ENCODE peak calls at places on chromosomes 5 and 9, in six cellular contexts. O, J, P, F, K and G are unnamed samples. For H3K4me1, the result is how much of the 10 kb centered on the place peaks cover.

GRCh38 chr9:18485691-18486090 is 11.7 kb downstream of the ADAMTSL1 start:
- DNase-seq in J (no peak), K (peak), P (no peak), F (peak), O (no peak), G (no peak)

GRCh38 chr5:147092044-147092443 is 142.8 kb upstream of the STK32A start:
- DNase-seq in F (no peak), P (no peak), J (no peak), O (no peak), K (no peak), G (no peak)

GRCh38 chr9:133585481-133586367 is 23.5 kb downstream of the FAM163B start:
- DNase-seq in J (no peak), O (no peak), F (no peak), K (peak), P (no peak), G (no peak)

GRCh38 chr5:144487761-144488160 is 317.1 kb downstream of the KCTD16 start:
- DNase-seq in K (no peak), P (no peak), J (no peak), O (no peak), F (no peak), G (peak)

GRCh38 chr5:118233601-118234000 is 754.7 kb downstream of the DTWD2 start:
- DNase-seq in P (no peak), K (peak), F (no peak), J (no peak), O (no peak), G (no peak)

GRCh38 chr5:71859515-71859914 is 140.4 kb downstream of the CARTPT start:
- DNase-seq in J (no peak), O (no peak), P (no peak), K (no peak), F (no peak), G (no peak)

GRCh38 chr9:89592963-89593775 is 11.6 kb upstream of the GADD45G start:
- DNase-seq in J (peak), K (peak), F (peak), P (peak), O (peak), G (peak)

GRCh38 chr9:129607026-129607397 is 13.9 kb downstream of the C9orf50 start:
- DNase-seq in J (no peak), F (no peak), K (no peak), P (no peak), O (no peak), G (no peak)

GRCh38 chr9:97502984-97503861 is 1.8 kb downstream of the TMOD1 start:
- DNase-seq in J (no peak), O (no peak), F (no peak), K (no peak), P (peak), G (peak)

GRCh38 chr9:116137010-116137409 is 16.6 kb upstream of the PAPPA start:
- DNase-seq in F (no peak), J (no peak), O (peak), P (no peak), K (no peak), G (no peak)

GRCh38 chr9:133199648-133200321 is 9.3 kb downstream of the OBP2B start:
- DNase-seq in O (no peak), P (peak), J (no peak), F (no peak), K (no peak), G (peak)

GRCh38 chr5:180111273-180111695 is 39.7 kb upstream of the RNF130 start:
- DNase-seq in K (no peak), P (no peak), O (no peak), F (no peak), J (no peak), G (peak)

GRCh38 chr9:121239071-121239470 is 28.9 kb upstream of the GSN start:
- DNase-seq in F (peak), K (no peak), J (no peak), O (peak), P (no peak), G (no peak)

GRCh38 chr5:23675456-23675855 is 168.0 kb downstream of the PRDM9 start:
- DNase-seq in K (no peak), P (no peak), J (no peak), O (no peak), F (no peak), G (no peak)

GRCh38 chr9:8346291-8346690 is 546.7 kb upstream of the DMAC1 start:
- DNase-seq in K (no peak), P (no peak), J (no peak), F (peak), O (no peak), G (no peak)

GRCh38 chr9:97979778-97980478 is 3.2 kb upstream of the ANP32B start:
- DNase-seq in P (no peak), O (no peak), F (no peak), K (no peak), J (no peak), G (no peak)

GRCh38 chr9:12880406-12881016 is 105.7 kb downstream of the LURAP1L start:
- DNase-seq in P (peak), K (peak), O (no peak), F (peak), J (no peak), G (no peak)
- H3K4me1 ChIP-seq in P (under half), K (under half), O (under half), F (under half), J (under half), G (under half)

DNA sequence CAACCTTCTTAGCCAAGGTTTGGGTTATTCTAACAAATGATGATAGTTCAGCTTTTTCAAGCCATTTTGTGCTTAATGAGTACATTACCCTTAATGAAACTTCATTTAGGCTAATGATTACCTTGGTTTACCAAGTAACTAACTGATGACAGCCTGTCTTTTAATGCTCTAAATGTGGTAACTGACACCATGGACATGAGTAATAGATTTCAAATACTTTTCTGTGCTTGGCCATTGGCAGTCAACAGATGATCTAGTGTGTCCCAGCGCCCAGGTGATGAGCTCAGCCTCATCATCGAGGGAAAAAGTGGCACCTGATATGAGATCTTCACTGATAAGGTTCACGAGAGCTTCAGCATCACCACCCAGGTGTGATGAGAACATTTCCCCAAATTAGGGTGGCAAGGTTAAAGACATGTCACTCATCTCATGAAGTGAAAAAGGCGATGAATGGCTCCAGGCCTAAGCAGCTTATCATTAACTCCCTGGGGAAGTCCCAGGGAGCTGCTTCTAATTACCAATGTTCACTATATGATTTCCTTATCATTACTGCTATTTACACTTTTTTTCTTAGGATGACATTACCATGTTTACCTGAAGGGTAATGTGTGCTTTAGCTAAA is 296.0 kb downstream of the SPOCK1 start:
- DNase-seq in O (no peak), F (no peak), P (no peak), J (no peak), K (no peak), G (no peak)
- H3K23ac ChIP-seq in O (no peak), F (no peak), P (no peak), J (no peak), K (no peak), G (no peak)

GRCh38 chr5:172004824-172005237 is 1.6 kb downstream of the FBXW11 start:
- DNase-seq in J (no peak), O (no peak), P (no peak), F (no peak), K (peak), G (no peak)

GRCh38 chr5:172005708-172006377 is 595 bp downstream of the FBXW11 start:
- DNase-seq in P (peak), K (peak), J (peak), F (no peak), O (no peak), G (peak)

GRCh38 chr5:172003750-172004149 is 2.7 kb downstream of the FBXW11 start:
- DNase-seq in P (no peak), J (no peak), F (no peak), O (no peak), K (no peak), G (no peak)

GRCh38 chr5:172002310-172002709 is 4.1 kb downstream of the FBXW11 start:
- DNase-seq in F (no peak), P (peak), O (no peak), J (no peak), K (peak), G (no peak)

GRCh38 chr5:172002840-172003512 is 3.5 kb downstream of the FBXW11 start:
- DNase-seq in F (no peak), O (no peak), J (no peak), K (no peak), P (no peak), G (no peak)
- H3K4me1 ChIP-seq in F (under half), O (under half), J (under half), K (under half), P (under half), G (under half)

GRCh38 chr9:20684865-20685696 is 1.0 kb downstream of the FOCAD start:
- DNase-seq in F (peak), K (peak), O (no peak), P (no peak), J (no peak), G (no peak)
- H3K23ac ChIP-seq in F (peak), K (no peak), O (no peak), P (no peak), J (no peak), G (no peak)

GRCh38 chr5:73973135-73973534 is 347.1 kb downstream of the ARHGEF28 start:
- DNase-seq in P (no peak), F (no peak), J (no peak), K (no peak), O (no peak), G (no peak)

GRCh38 chr5:73974871-73975351 is 348.9 kb downstream of the ARHGEF28 start:
- DNase-seq in J (no peak), F (no peak), P (no peak), K (no peak), O (peak), G (no peak)

GRCh38 chr5:73981696-73982095 is 355.7 kb downstream of the ARHGEF28 start:
- DNase-seq in F (no peak), P (no peak), O (no peak), J (no peak), K (no peak), G (no peak)

GRCh38 chr5:73977146-73977545 is 351.1 kb downstream of the ARHGEF28 start:
- DNase-seq in P (no peak), J (no peak), K (no peak), F (no peak), O (no peak), G (no peak)

DNA sequence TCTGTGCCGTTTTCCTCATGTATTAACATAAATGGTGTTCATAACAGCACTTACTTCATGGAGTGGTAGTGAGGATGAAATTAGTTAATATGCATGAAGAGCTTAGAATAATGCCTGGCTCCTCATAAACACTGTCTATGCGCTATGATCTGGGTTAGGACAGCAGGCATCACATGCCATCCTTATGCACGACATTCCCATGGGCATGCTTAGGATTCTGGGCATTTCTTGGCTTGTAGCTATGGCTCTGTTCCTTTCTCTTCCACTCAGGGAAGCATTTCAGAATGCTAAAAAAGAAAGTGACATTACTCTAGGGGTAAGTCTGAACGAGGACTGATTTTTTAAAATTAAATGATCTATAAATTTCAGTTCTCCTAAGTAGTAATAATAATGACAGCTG is 349.9 kb downstream of the ARHGEF28 start:
- DNase-seq in O (no peak), J (no peak), P (no peak), F (no peak), K (no peak), G (no peak)
- H3K4me1 ChIP-seq in O (under half), J (under half), P (under half), F (under half), K (under half), G (under half)

DNA sequence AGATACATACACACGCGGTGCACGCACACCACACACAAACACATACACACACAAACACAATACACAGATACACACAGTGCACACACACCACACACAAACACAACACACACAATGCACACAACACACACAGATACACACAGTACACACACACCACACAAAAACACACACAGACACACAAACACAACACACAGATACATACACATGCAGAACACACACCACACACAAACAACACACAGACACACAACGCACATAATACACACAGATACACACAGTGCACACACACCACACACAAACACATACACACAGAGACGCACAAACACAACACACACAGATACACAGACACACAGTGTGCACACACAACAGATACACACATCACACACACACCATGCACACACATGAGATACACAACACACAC is 5.9 kb upstream of the CCDC187 start:
- DNase-seq in P (no peak), F (no peak), K (no peak), J (no peak), O (no peak), G (no peak)
- H3K23ac ChIP-seq in P (no peak), F (peak), K (no peak), J (peak), O (peak), G (no peak)

GRCh38 chr5:133250527-133250926 is 198.7 kb downstream of the HSPA4 start:
- DNase-seq in K (no peak), O (no peak), F (no peak), P (no peak), J (no peak), G (no peak)
- H3K4me1 ChIP-seq in K (under half), O (under half), F (under half), P (under half), J (under half), G (under half)